ENCODE peak calls at places on chromosomes 4 and X, in four cellular contexts. D is K562, M is HL-60, V is GM12878. K is an unnamed sample.

GRCh38 chr4:38663021-38663800 is 788 bp upstream of the KLF3 start:
- DNase-seq in V (no peak), M (no peak), D (no peak), K (peak)

GRCh38 chr4:17128268-17128667 is 229.8 kb upstream of the LDB2 start:
- DNase-seq in D (no peak), V (no peak), M (no peak), K (no peak)

GRCh38 chrX:39816871-39817731 is 280.7 kb downstream of the BCOR start:
- DNase-seq in D (peak), V (no peak), M (no peak), K (no peak)

GRCh38 chr4:163391756-163392155 is 48.1 kb downstream of the NPY5R start:
- DNase-seq in M (no peak), D (no peak), V (no peak), K (no peak)

GRCh38 chrX:40329616-40330015 is 231.9 kb upstream of the BCOR start:
- DNase-seq in V (no peak), D (no peak), M (peak), K (no peak)

GRCh38 chr4:165326831-165327210 is 648 bp upstream of the MSMO1 start:
- DNase-seq in V (no peak), M (no peak), D (peak), K (no peak)

GRCh38 chrX:22081475-22082092 is 49.5 kb downstream of the PHEX start:
- DNase-seq in V (no peak), D (peak), M (no peak), K (no peak)

GRCh38 chr4:164617426-164617825 is 136.5 kb upstream of the SMIM31 start:
- DNase-seq in D (no peak), V (no peak), M (no peak), K (no peak)

GRCh38 chr4:113958766-113959540 is 20.5 kb downstream of the ARSJ start:
- DNase-seq in V (no peak), D (no peak), M (no peak), K (no peak)

GRCh38 chr4:24321151-24321550 is 263.2 kb downstream of the DHX15 start:
- DNase-seq in M (no peak), V (no peak), D (no peak), K (no peak)

GRCh38 chrX:24025741-24026402 is 1.1 kb downstream of the KLHL15 start:
- DNase-seq in D (no peak), M (no peak), V (no peak), K (no peak)

GRCh38 chr4:135238940-135239339 is 1037.4 kb upstream of the PABPC4L start:
- DNase-seq in D (no peak), V (no peak), M (no peak), K (no peak)

GRCh38 chr4:74663631-74664030 is 130.7 kb downstream of the BTC start:
- DNase-seq in V (no peak), M (no peak), D (no peak), K (no peak)

GRCh38 chrX:23656684-23657083 is 10.6 kb upstream of the PRDX4 start:
- DNase-seq in M (no peak), V (no peak), D (no peak), K (no peak)

GRCh38 chrX:123779908-123780396 is 47.1 kb upstream of the THOC2 start:
- DNase-seq in D (peak), M (no peak), V (no peak), K (no peak)

GRCh38 chr4:172899861-172900260 is 268.8 kb upstream of the GALNT7 start:
- DNase-seq in M (no peak), V (no peak), D (no peak), K (no peak)

GRCh38 chr4:22070256-22070655 is 121.7 kb upstream of the KCNIP4 start:
- DNase-seq in V (no peak), M (no peak), D (no peak), K (no peak)

GRCh38 chr4:101685126-101685525 is 105.4 kb upstream of the BANK1 start:
- DNase-seq in M (no peak), D (no peak), V (no peak), K (no peak)

GRCh38 chr4:123821861-123822260 is 425.3 kb downstream of the SPRY1 start:
- DNase-seq in V (no peak), M (no peak), D (no peak), K (no peak)

GRCh38 chr4:123649248-123649643 is 252.7 kb downstream of the SPRY1 start:
- DNase-seq in V (peak), M (no peak), D (no peak), K (no peak)

GRCh38 chr4:15920723-15921591 is 17.6 kb downstream of the FGFBP1 start:
- DNase-seq in M (no peak), V (no peak), D (no peak), K (no peak)

GRCh38 chr4:5517372-5517771 is 191.0 kb downstream of the EVC2 start:
- DNase-seq in D (no peak), M (no peak), V (no peak), K (no peak)

GRCh38 chr4:53089940-53090729 is 228.0 kb downstream of the RASL11B start:
- DNase-seq in D (no peak), M (no peak), V (no peak), K (no peak)

GRCh38 chr4:69095301-69095731 is 958 bp upstream of the UGT2B7 start:
- DNase-seq in V (no peak), M (no peak), D (no peak), K (no peak)
- TF ChIP-seq SPI1 in V (no peak), M (peak), D (no peak), K (no peak)

GRCh38 chr4:127606823-127607222 is 25.9 kb upstream of the INTU start:
- DNase-seq in D (no peak), M (no peak), V (no peak), K (no peak)

GRCh38 chr4:127604949-127605709 is 27.6 kb upstream of the INTU start:
- DNase-seq in V (no peak), M (no peak), D (peak), K (no peak)

GRCh38 chr4:127598656-127599055 is 34.1 kb upstream of the INTU start:
- DNase-seq in D (no peak), V (no peak), M (no peak), K (no peak)

DNA sequence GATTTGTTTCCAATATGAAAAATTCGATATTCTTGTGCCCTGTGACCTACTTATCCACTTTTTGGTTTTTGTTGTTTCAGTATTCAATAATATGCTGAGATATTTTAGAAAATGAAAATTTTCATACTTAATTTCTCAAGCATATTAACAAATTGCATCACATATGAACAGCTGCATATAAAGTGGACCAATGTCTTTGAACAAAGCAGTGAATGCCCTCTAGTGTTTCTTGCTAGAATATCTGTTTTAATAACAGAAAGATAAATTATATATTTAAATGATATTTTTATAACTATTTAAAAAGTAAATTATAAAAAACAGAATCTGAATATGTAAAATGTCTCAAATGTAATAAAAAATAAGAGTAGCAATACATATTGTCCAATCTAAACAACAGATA is 31.7 kb upstream of the INTU start:
- DNase-seq in V (no peak), D (no peak), M (no peak), K (no peak)
- TF ChIP-seq SPI1 in V (no peak), D (no peak), M (no peak), K (no peak)

GRCh38 chr4:139658185-139658584 is 7.4 kb upstream of the MGST2 start:
- DNase-seq in D (no peak), V (no peak), M (no peak), K (no peak)

GRCh38 chr4:139658983-139659382 is 6.6 kb upstream of the MGST2 start:
- DNase-seq in D (no peak), V (no peak), M (no peak), K (no peak)

GRCh38 chr4:139655116-139655515 is 10.5 kb upstream of the MGST2 start:
- DNase-seq in V (no peak), D (no peak), M (no peak), K (no peak)

GRCh38 chr4:139654516-139654915 is 11.1 kb upstream of the MGST2 start:
- DNase-seq in D (no peak), M (no peak), V (no peak), K (no peak)

GRCh38 chr4:139656614-139657486 is 8.8 kb upstream of the MGST2 start:
- DNase-seq in D (peak), M (peak), V (no peak), K (no peak)
- TF ChIP-seq SPI1 in D (no peak), M (no peak), V (no peak), K (no peak)

DNA sequence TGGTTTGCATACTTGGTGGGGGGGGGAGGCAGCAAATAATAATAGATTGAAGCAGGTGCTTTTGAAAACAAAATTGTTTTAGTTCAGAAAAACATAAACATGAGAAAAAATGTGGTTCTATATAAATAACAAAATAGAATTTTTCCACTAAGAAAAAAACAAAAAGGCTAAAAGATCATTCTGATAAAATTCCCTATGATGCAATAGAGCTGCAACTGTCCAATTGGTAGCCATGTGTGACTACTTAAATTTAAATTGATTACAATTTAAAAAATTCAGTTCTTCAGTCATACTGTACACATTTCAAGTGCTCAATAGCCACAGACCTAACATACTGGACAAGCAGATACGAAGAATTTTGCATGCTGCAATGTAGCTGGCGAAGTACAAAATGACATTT is 11.0 kb downstream of the TRMT10A start:
- DNase-seq in M (no peak), D (no peak), V (no peak), K (no peak)
- TF ChIP-seq SPI1 in M (no peak), D (no peak), V (no peak), K (no peak)